ENCODE peak calls at places on chromosomes 2 and 18, in ten cellular contexts. G is tibial nerve, D is IMR-90, Z is nephron progenitor cell, Q is AG09309, I is GM10248, N is endodermal cell, E is lower lobe of right lung, Y is dorsolateral prefrontal cortex, W is cardiac muscle cell. K is an unnamed sample.

GRCh38 chr2:199988176-199988575 is 32.8 kb downstream of the MAIP1 start:
- DNase-seq in G (no peak), D (peak), Z (no peak), Q (no peak), I (no peak), N (no peak), E (no peak), Y (peak), W (no peak), K (no peak)

GRCh38 chr2:39913648-39914456 is 134.8 kb upstream of the THUMPD2 start:
- DNase-seq in G (peak), D (peak), Z (peak), Q (peak), I (peak), N (peak), E (no peak), Y (no peak), W (peak), K (peak)

GRCh38 chr2:24313744-24314632 is 46.3 kb downstream of the ITSN2 start:
- DNase-seq in G (no peak), D (peak), Z (no peak), Q (no peak), I (no peak), N (no peak), E (no peak), Y (no peak), W (no peak), K (peak)

GRCh38 chr2:237344972-237345870 is 68.7 kb downstream of the COL6A3 start:
- DNase-seq in G (no peak), D (no peak), Z (no peak), Q (no peak), I (no peak), N (no peak), E (no peak), Y (no peak), W (no peak), K (peak)

GRCh38 chr2:95266781-95267430 is 7.3 kb upstream of the PROM2 start:
- DNase-seq in G (no peak), D (no peak), Z (no peak), Q (no peak), I (no peak), N (no peak), E (peak), Y (no peak), W (no peak), K (no peak)

GRCh38 chr2:226644342-226644957 is 155.2 kb downstream of the IRS1 start:
- DNase-seq in G (no peak), D (peak), Z (no peak), Q (no peak), I (no peak), N (no peak), E (no peak), Y (no peak), W (no peak), K (peak)

GRCh38 chr2:222641336-222641735 is 14.6 kb downstream of the FARSB start:
- DNase-seq in G (no peak), D (peak), Z (no peak), Q (no peak), I (no peak), N (no peak), E (no peak), Y (no peak), W (no peak), K (no peak)

GRCh38 chr2:154692927-154693326 is 5.6 kb upstream of the KCNJ3 start:
- DNase-seq in G (no peak), D (no peak), Z (no peak), Q (no peak), I (no peak), N (no peak), E (no peak), Y (peak), W (no peak), K (no peak)

GRCh38 chr2:46010925-46011490 is 286.2 kb upstream of the EPAS1 start:
- DNase-seq in G (no peak), D (peak), Z (no peak), Q (no peak), I (peak), N (no peak), E (no peak), Y (no peak), W (peak), K (peak)

GRCh38 chr2:70688427-70688826 is 79.6 kb downstream of the ADD2 start:
- DNase-seq in G (no peak), D (no peak), Z (no peak), Q (no peak), I (no peak), N (peak), E (no peak), Y (no peak), W (no peak), K (no peak)

GRCh38 chr2:70684846-70685622 is 83.0 kb downstream of the ADD2 start:
- DNase-seq in G (no peak), D (no peak), Z (no peak), Q (no peak), I (no peak), N (peak), E (no peak), Y (no peak), W (no peak), K (no peak)

GRCh38 chr2:70685771-70686171 is 82.2 kb downstream of the ADD2 start:
- DNase-seq in G (no peak), D (no peak), Z (no peak), Q (no peak), I (no peak), N (peak), E (no peak), Y (peak), W (no peak), K (no peak)

GRCh38 chr2:70687461-70687795 is 80.6 kb downstream of the ADD2 start:
- DNase-seq in G (no peak), D (no peak), Z (no peak), Q (no peak), I (no peak), N (no peak), E (no peak), Y (no peak), W (no peak), K (no peak)

GRCh38 chr2:70686577-70687460 is 81.2 kb downstream of the ADD2 start:
- DNase-seq in G (no peak), D (peak), Z (peak), Q (peak), I (peak), N (peak), E (no peak), Y (peak), W (peak), K (peak)
- TF ChIP-seq CTCF in G (no peak), D (peak), Z (peak), Q (peak), I (peak), N (peak), E (peak), Y (peak), W (peak), K (peak)

GRCh38 chr2:240131296-240131695 is 4.8 kb downstream of the COPS9 start:
- DNase-seq in G (no peak), D (no peak), Z (no peak), Q (no peak), I (no peak), N (no peak), E (peak), Y (no peak), W (no peak), K (no peak)

GRCh38 chr2:240133401-240133800 is 2.7 kb downstream of the COPS9 start:
- DNase-seq in G (no peak), D (no peak), Z (no peak), Q (no peak), I (no peak), N (peak), E (peak), Y (peak), W (no peak), K (no peak)

GRCh38 chr2:240130393-240131195 is 5.5 kb downstream of the COPS9 start:
- DNase-seq in G (no peak), D (no peak), Z (no peak), Q (no peak), I (no peak), N (peak), E (peak), Y (no peak), W (no peak), K (no peak)

GRCh38 chr2:240132651-240132980 is 3.5 kb downstream of the COPS9 start:
- DNase-seq in G (no peak), D (no peak), Z (no peak), Q (no peak), I (no peak), N (no peak), E (no peak), Y (peak), W (no peak), K (no peak)

DNA sequence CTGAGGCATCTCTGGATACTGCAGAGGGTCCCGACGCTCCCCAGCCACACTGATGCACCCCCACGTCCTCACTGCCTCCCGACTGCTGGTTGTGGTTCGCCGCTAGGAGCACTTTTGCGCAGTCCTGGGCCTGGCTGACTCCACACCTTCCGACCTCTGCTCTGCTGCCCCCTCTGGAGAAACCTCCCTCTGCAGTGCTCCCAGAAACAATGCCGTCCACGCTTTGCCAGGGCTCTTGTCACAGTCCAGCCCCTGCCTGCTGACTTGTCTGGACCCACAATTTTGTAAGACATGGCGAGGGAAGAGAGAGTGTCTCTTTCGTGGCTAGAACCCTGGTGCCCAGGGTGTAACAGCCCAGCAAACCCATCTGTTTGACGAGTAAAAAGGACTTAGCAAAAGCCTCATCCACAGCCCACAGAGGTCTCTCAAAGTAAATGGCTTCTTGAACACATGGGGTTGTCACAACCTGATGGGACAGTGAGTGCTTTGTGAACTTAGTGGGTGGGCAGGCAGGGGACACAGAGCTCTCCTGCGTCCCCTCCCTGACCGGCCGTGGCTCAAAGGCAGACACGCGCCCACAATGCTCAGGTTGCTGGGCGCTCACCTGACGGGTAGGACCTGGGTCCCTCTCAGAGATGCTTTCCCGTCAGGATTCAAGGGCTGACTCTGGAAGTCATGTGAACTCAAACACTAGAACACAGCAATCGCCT is 4.0 kb downstream of the COPS9 start:
- DNase-seq in G (no peak), D (no peak), Z (no peak), Q (no peak), I (no peak), N (peak), E (peak), Y (peak), W (no peak), K (no peak)
- TF ChIP-seq CTCF in G (no peak), D (peak), Z (no peak), Q (peak), I (no peak), N (peak), E (no peak), Y (no peak), W (peak), K (peak)

GRCh38 chr2:240663791-240664190 is 18.9 kb downstream of the AQP12B start:
- DNase-seq in G (no peak), D (no peak), Z (no peak), Q (no peak), I (no peak), N (peak), E (no peak), Y (no peak), W (no peak), K (no peak)
- TF ChIP-seq CTCF in G (no peak), D (no peak), Z (peak), Q (no peak), I (no peak), N (peak), E (no peak), Y (no peak), W (no peak), K (peak)

GRCh38 chr2:47344890-47345583 is 57.9 kb upstream of the MSH2 start:
- DNase-seq in G (peak), D (peak), Z (peak), Q (no peak), I (no peak), N (peak), E (peak), Y (peak), W (peak), K (peak)
- TF ChIP-seq CTCF in G (no peak), D (no peak), Z (peak), Q (no peak), I (no peak), N (peak), E (peak), Y (no peak), W (no peak), K (peak)

GRCh38 chr18:8881103-8881502 is 175.7 kb downstream of the MTCL1 start:
- DNase-seq in G (no peak), D (no peak), Z (no peak), Q (no peak), I (no peak), N (no peak), E (no peak), Y (no peak), W (no peak), K (no peak)

GRCh38 chr18:8876887-8877286 is 171.5 kb downstream of the MTCL1 start:
- DNase-seq in G (no peak), D (no peak), Z (no peak), Q (no peak), I (no peak), N (no peak), E (no peak), Y (no peak), W (no peak), K (no peak)

GRCh38 chr18:8883409-8883668 is 178.0 kb downstream of the MTCL1 start:
- DNase-seq in G (no peak), D (no peak), Z (no peak), Q (no peak), I (no peak), N (no peak), E (no peak), Y (no peak), W (no peak), K (no peak)

DNA sequence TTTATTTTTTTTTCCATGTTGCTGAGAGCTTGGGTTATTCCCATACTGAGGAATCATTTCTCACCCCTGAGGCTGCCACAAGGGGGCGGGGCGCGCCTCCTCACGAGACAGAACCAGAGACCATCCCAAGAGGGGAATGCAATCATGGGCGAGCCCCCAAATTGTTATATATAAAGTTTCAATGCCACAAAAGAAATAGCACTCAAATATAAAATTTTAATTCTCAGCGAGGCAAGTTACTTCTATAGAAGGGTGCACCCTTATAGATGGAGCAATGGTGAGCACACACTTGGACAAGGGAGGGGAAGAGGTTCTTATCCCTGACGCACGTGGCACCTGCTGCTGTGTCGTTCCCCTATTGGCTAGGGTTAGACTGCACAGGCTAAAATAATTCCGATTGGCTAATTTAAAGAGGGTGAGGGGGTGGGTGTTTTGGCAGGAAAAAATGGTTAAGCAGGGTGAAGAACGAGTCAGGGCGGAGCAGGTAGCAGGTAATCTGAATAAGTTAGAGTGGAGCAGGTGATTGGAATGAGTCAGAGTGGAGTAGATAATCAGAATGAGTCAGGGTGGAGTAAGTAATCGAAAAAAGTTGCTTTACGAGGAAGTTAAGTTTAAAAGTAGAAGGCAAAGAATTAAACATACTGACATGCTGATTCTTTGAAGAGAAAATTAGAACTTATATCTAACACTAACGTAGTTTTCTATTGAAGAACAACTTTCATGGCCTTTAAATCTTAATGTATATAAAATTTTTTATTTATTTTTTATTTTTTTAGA is 177.5 kb downstream of the MTCL1 start:
- DNase-seq in G (no peak), D (no peak), Z (peak), Q (no peak), I (no peak), N (peak), E (no peak), Y (no peak), W (no peak), K (peak)
- TF ChIP-seq CTCF in G (no peak), D (no peak), Z (no peak), Q (no peak), I (no peak), N (peak), E (no peak), Y (no peak), W (no peak), K (peak)